ENCODE peak calls at places on chromosomes 12 and 14, in ten cellular contexts. D, R, M, T, E, S, Y, O, N and U are unnamed samples.
A peak's percentile ranks its signal among the peaks of the same experiment; 100 is the strongest.

GRCh38 chr14:98798099-98798498 is 473.9 kb downstream of the BCL11B start:
- DNase-seq in D (no peak), R (no peak), M (no peak), T (no peak), E (no peak), S (no peak), Y (no peak), O (no peak), N (no peak), U (no peak)

GRCh38 chr12:109718390-109718789 is 4.8 kb downstream of the FAM222A start:
- DNase-seq in D (no peak), R (no peak), M (no peak), T (no peak), E (no peak), S (no peak), Y (no peak), O (no peak), N (no peak), U (no peak)

GRCh38 chr12:54688309-54689033 is 40.3 kb upstream of the DCD start:
- DNase-seq in D (no peak), R (no peak), M (no peak), T (peak; percentile 31), E (no peak), S (no peak), Y (no peak), O (no peak), N (no peak), U (no peak)

GRCh38 chr14:23379331-23380196 is 2.7 kb downstream of the CMTM5 start:
- DNase-seq in D (no peak), R (peak; percentile 88), M (no peak), T (peak; percentile 88), E (no peak), S (peak; percentile 36), Y (peak; percentile 81), O (peak; percentile 55), N (no peak), U (peak; percentile 59)

GRCh38 chr14:104595116-104595675 is 9.4 kb downstream of the TMEM179 start:
- DNase-seq in D (no peak), R (no peak), M (no peak), T (no peak), E (no peak), S (no peak), Y (no peak), O (no peak), N (no peak), U (no peak)

GRCh38 chr14:69713127-69713800 is 53.7 kb upstream of the SRSF5 start:
- DNase-seq in D (no peak), R (no peak), M (no peak), T (peak; percentile 65), E (no peak), S (no peak), Y (no peak), O (no peak), N (no peak), U (no peak)

GRCh38 chr12:65892905-65893304 is 68.6 kb downstream of the HMGA2 start:
- DNase-seq in D (no peak), R (no peak), M (no peak), T (no peak), E (peak; percentile 78), S (peak; percentile 68), Y (peak; percentile 77), O (no peak), N (no peak), U (no peak)

GRCh38 chr12:80382254-80382653 is 61.8 kb upstream of the PTPRQ start:
- DNase-seq in D (no peak), R (no peak), M (no peak), T (no peak), E (no peak), S (no peak), Y (no peak), O (no peak), N (no peak), U (no peak)

GRCh38 chr14:49769171-49769570 is 1.2 kb downstream of the KLHDC2 start:
- DNase-seq in D (no peak), R (no peak), M (no peak), T (peak; percentile 39), E (peak; percentile 56), S (no peak), Y (peak; percentile 81), O (no peak), N (no peak), U (no peak)

GRCh38 chr12:107917912-107918800 is 143.7 kb downstream of the ASCL4 start:
- DNase-seq in D (no peak), R (peak; percentile 47), M (no peak), T (no peak), E (peak; percentile 10), S (no peak), Y (peak; percentile 67), O (no peak), N (no peak), U (no peak)

GRCh38 chr14:93706360-93706955 is 81.8 kb downstream of the PRIMA1 start:
- DNase-seq in D (no peak), R (no peak), M (no peak), T (no peak), E (no peak), S (no peak), Y (no peak), O (no peak), N (no peak), U (no peak)

GRCh38 chr12:11812558-11813421 is 163.3 kb downstream of the ETV6 start:
- DNase-seq in D (no peak), R (peak; percentile 57), M (no peak), T (no peak), E (no peak), S (no peak), Y (no peak), O (peak; percentile 81), N (no peak), U (no peak)
- TF ChIP-seq CTCF in D (peak; percentile 30), R (peak; percentile 8), M (no peak), T (no peak), E (peak; percentile 45), S (no peak), Y (no peak), O (peak; percentile 62), N (no peak), U (no peak)

GRCh38 chr12:92796650-92797049 is 93.9 kb downstream of the PLEKHG7 start:
- DNase-seq in D (no peak), R (no peak), M (no peak), T (no peak), E (no peak), S (no peak), Y (peak; percentile 28), O (no peak), N (no peak), U (no peak)

DNA sequence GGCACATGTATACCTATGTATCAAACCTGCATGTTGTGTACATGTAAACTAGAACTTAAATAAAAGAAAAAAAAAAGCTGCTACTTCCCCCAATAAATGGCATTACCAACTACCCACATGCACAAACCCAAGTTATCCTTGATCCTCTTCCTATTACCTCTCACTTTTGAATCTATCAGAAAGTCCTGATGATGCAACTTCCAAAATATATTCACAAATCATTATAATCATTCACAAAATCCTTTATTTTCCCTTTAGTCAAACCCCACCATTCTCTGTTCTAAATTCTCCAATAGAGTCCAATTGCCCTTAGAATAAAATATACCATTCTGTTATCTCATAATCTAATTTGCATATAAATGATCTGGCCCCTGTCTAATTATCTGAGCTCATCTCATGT is 92.0 kb downstream of the PLEKHG7 start:
- DNase-seq in D (no peak), R (no peak), M (no peak), T (no peak), E (no peak), S (no peak), Y (no peak), O (no peak), N (no peak), U (no peak)
- TF ChIP-seq CTCF in D (no peak), R (no peak), M (no peak), T (no peak), E (no peak), S (no peak), Y (no peak), O (no peak), N (no peak), U (no peak)

GRCh38 chr12:62983594-62983993 is 48.6 kb upstream of the PPM1H start:
- DNase-seq in D (no peak), R (no peak), M (no peak), T (peak; percentile 58), E (no peak), S (no peak), Y (peak; percentile 39), O (no peak), N (no peak), U (no peak)
- TF ChIP-seq CTCF in D (no peak), R (no peak), M (no peak), T (no peak), E (peak; percentile 37), S (peak; percentile 58), Y (peak; percentile 56), O (no peak), N (no peak), U (no peak)

GRCh38 chr12:6919588-6919987 is 5.2 kb downstream of the ENO2 start:
- DNase-seq in D (no peak), R (no peak), M (no peak), T (no peak), E (no peak), S (no peak), Y (no peak), O (no peak), N (no peak), U (peak; percentile 5)
- TF ChIP-seq CTCF in D (no peak), R (no peak), M (no peak), T (no peak), E (no peak), S (no peak), Y (peak; percentile 20), O (no peak), N (no peak), U (no peak)

DNA sequence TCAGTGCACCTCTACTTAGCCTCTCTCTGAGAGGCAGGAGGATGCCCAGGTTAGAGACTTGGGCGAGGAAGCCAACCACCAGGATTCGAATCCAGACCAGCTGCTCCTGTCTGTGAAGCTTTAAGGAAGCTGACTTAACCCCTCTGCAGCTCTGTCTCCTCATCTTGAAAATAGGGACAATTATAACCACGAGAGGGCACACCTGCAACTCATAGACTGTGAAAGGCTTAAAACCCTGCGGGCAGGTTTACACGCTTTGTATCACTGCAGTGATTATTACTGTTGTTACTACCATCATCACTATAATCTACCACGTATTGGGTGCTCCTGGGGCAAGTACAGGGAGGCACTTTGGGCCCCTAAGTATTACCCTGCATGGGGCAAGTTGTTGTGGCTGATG is 379.8 kb downstream of the VRK1 start:
- DNase-seq in D (no peak), R (peak; percentile 18), M (no peak), T (no peak), E (no peak), S (peak; percentile 20), Y (peak; percentile 81), O (peak; percentile 48), N (no peak), U (no peak)
- TF ChIP-seq CTCF in D (no peak), R (peak; percentile 30), M (no peak), T (no peak), E (no peak), S (peak; percentile 50), Y (peak; percentile 68), O (peak; percentile 47), N (no peak), U (peak; percentile 45)